ENCODE peak calls at places on chromosome 14, in five cellular contexts. T is heart right ventricle; Z is Karpas-422; G is CD4-positive, alpha-beta T cell; J is body of pancreas. Y is an unnamed sample.

GRCh38 chr14:100193417-100194357 is 34.2 kb upstream of the DEGS2 start:
- DNase-seq in T (no peak), Z (peak; percentile 55), G (no peak), J (peak; percentile 28), Y (peak; percentile 63)

GRCh38 chr14:35814371-35815005 is 5.4 kb upstream of the RALGAPA1 start:
- DNase-seq in T (peak; percentile 29), Z (peak; percentile 95), G (peak; percentile 70), J (peak; percentile 59), Y (peak; percentile 62)

GRCh38 chr14:76267322-76268012 is 108.5 kb upstream of the ESRRB start:
- DNase-seq in T (peak; percentile 78), Z (no peak), G (no peak), J (peak; percentile 65), Y (peak; percentile 25)

GRCh38 chr14:43172899-43173548 is 1334.1 kb downstream of the FSCB start:
- DNase-seq in T (no peak), Z (no peak), G (no peak), J (no peak), Y (no peak)

GRCh38 chr14:89428556-89429196 is 11.6 kb upstream of the FOXN3 start:
- DNase-seq in T (no peak), Z (no peak), G (no peak), J (no peak), Y (no peak)

GRCh38 chr14:69547701-69548348 is 26.8 kb downstream of the CCDC177 start:
- DNase-seq in T (no peak), Z (no peak), G (no peak), J (no peak), Y (no peak)

GRCh38 chr14:75339059-75339458 is 60.4 kb downstream of the FOS start:
- DNase-seq in T (no peak), Z (no peak), G (no peak), J (no peak), Y (no peak)

GRCh38 chr14:51211149-51211548 is 28.9 kb upstream of the TMX1 start:
- DNase-seq in T (no peak), Z (no peak), G (no peak), J (peak; percentile 74), Y (no peak)

GRCh38 chr14:69064596-69064995 is 85.5 kb upstream of the ACTN1 start:
- DNase-seq in T (no peak), Z (no peak), G (no peak), J (no peak), Y (no peak)

GRCh38 chr14:105091335-105092123 is 26.3 kb upstream of the GPR132 start:
- DNase-seq in T (peak; percentile 82), Z (no peak), G (no peak), J (peak; percentile 95), Y (no peak)

GRCh38 chr14:22599349-22599748 is 1.2 kb downstream of the ABHD4 start:
- DNase-seq in T (no peak), Z (no peak), G (no peak), J (no peak), Y (no peak)

GRCh38 chr14:73744874-73745529 is 30.8 kb upstream of the PNMA1 start:
- DNase-seq in T (no peak), Z (no peak), G (no peak), J (peak; percentile 56), Y (no peak)

GRCh38 chr14:52547526-52547925 is 4.8 kb downstream of the TXNDC16 start:
- DNase-seq in T (no peak), Z (no peak), G (no peak), J (no peak), Y (no peak)

GRCh38 chr14:101153691-101154090 is 250.2 kb upstream of the RTL1 start:
- DNase-seq in T (no peak), Z (no peak), G (no peak), J (no peak), Y (no peak)

GRCh38 chr14:64733321-64733720 is 29.1 kb downstream of the PLEKHG3 start:
- DNase-seq in T (no peak), Z (no peak), G (no peak), J (no peak), Y (no peak)

GRCh38 chr14:101932668-101933067 is 31.7 kb upstream of the DYNC1H1 start:
- DNase-seq in T (no peak), Z (no peak), G (no peak), J (no peak), Y (no peak)

GRCh38 chr14:101876539-101876938 is 87.8 kb upstream of the DYNC1H1 start:
- DNase-seq in T (peak; percentile 63), Z (peak; percentile 96), G (peak; percentile 44), J (peak; percentile 42), Y (no peak)

GRCh38 chr14:73463411-73463810 is 5.1 kb upstream of the NUMB start:
- DNase-seq in T (peak; percentile 22), Z (no peak), G (no peak), J (peak; percentile 54), Y (no peak)

GRCh38 chr14:104697892-104698583 is 8.6 kb downstream of the INF2 start:
- DNase-seq in T (no peak), Z (no peak), G (no peak), J (no peak), Y (no peak)

GRCh38 chr14:104659764-104660523 is 29.5 kb upstream of the INF2 start:
- DNase-seq in T (no peak), Z (peak; percentile 74), G (no peak), J (no peak), Y (no peak)

GRCh38 chr14:68690106-68690960 is 102.5 kb downstream of the ZFP36L1 start:
- DNase-seq in T (no peak), Z (no peak), G (no peak), J (no peak), Y (no peak)

GRCh38 chr14:100155049-100155621 is 4.3 kb downstream of the DEGS2 start:
- DNase-seq in T (peak; percentile 14), Z (peak; percentile 78), G (no peak), J (no peak), Y (no peak)

GRCh38 chr14:78985668-78986073 is 815.5 kb downstream of the NRXN3 start:
- DNase-seq in T (no peak), Z (no peak), G (no peak), J (no peak), Y (no peak)

GRCh38 chr14:51978566-51979398 is 10.6 kb upstream of the RTRAF start:
- DNase-seq in T (peak; percentile 76), Z (peak; percentile 94), G (peak; percentile 72), J (peak; percentile 80), Y (peak; percentile 70)

GRCh38 chr14:54252072-54252730 is 144.6 kb upstream of the CDKN3 start:
- DNase-seq in T (no peak), Z (no peak), G (no peak), J (no peak), Y (no peak)

GRCh38 chr14:74852922-74853530 is 22.9 kb downstream of the PROX2 start:
- DNase-seq in T (no peak), Z (peak; percentile 44), G (no peak), J (no peak), Y (no peak)

GRCh38 chr14:75442642-75443041 is 14.8 kb downstream of the JDP2 start:
- DNase-seq in T (no peak), Z (no peak), G (no peak), J (no peak), Y (no peak)

GRCh38 chr14:75794615-75795038 is 133.6 kb downstream of the TTLL5 start:
- DNase-seq in T (no peak), Z (no peak), G (no peak), J (no peak), Y (no peak)

GRCh38 chr14:92613008-92613658 is 99.6 kb downstream of the RIN3 start:
- DNase-seq in T (peak; percentile 43), Z (peak; percentile 91), G (peak; percentile 59), J (no peak), Y (peak; percentile 3)

GRCh38 chr14:22545842-22546721 is 42.9 kb downstream of the DAD1 start:
- DNase-seq in T (no peak), Z (no peak), G (no peak), J (no peak), Y (no peak)

GRCh38 chr14:58738189-58738836 is 100.6 kb downstream of the DACT1 start:
- DNase-seq in T (no peak), Z (no peak), G (no peak), J (no peak), Y (no peak)

GRCh38 chr14:41597647-41598046 is 9.0 kb upstream of the LRFN5 start:
- DNase-seq in T (no peak), Z (no peak), G (no peak), J (no peak), Y (no peak)

GRCh38 chr14:102929349-102930137 is 7.1 kb downstream of the AMN start:
- DNase-seq in T (no peak), Z (no peak), G (no peak), J (no peak), Y (no peak)

GRCh38 chr14:54708982-54709381 is 142.1 kb downstream of the SAMD4A start:
- DNase-seq in T (no peak), Z (no peak), G (no peak), J (no peak), Y (no peak)

DNA sequence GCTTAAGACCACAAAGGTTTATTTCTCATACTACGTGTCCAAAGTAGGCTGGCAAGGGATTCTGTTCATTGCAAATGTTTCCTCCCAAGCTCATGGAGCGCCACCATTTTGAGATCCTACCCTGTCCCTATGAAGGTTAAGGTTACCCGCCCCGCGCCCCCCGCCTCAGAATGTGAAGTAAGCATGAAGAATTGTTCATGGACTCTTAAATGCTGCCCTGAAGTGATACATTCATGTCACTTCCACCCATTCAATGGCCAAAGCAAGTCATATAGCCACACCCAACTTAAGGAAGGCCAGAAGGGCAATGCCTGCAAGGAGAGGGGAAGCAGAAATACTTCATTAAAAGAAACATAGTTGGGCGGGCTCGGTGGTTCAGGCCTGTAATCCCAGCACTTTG is 4.2 kb downstream of the TMEM253 start:
- DNase-seq in T (no peak), Z (no peak), G (no peak), J (no peak), Y (no peak)
- H3K27ac ChIP-seq in T (peak overlapping the region; percentile 98), Z (peak overlapping the region; percentile 68), G (no peak overlapping the region), J (peak overlapping the region; percentile 100), Y (peak overlapping the region; percentile 98)

DNA sequence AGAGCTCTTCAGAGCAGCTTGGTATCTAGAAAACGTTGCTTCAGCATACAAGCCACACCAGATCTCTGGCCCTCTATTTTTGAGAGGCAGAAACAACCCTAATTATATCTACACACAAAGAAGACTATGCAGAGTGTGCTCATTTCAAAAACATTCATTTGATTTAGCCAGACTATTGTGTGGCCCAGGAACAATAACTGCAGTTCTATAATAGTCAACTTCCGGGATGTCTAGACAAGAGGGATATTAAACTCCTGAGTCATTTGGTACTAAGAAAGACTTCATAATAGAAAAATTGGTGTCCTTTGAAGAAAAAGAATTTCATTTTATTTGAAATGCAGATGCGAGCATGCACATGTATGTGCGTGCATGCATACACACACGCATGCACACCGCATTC is 153.8 kb downstream of the PELI2 start:
- DNase-seq in T (no peak), Z (no peak), G (no peak), J (no peak), Y (no peak)
- H3K27ac ChIP-seq in T (no peak overlapping the region), Z (no peak overlapping the region), G (no peak overlapping the region), J (no peak overlapping the region), Y (no peak overlapping the region)

GRCh38 chr14:61462566-61463195 is 141.3 kb downstream of the PRKCH start:
- DNase-seq in T (no peak), Z (peak; percentile 91), G (no peak), J (no peak), Y (no peak)
- H3K27ac ChIP-seq in T (peak overlapping the region; percentile 20), Z (peak overlapping the region; percentile 60), G (peak overlapping the region; percentile 1), J (no peak overlapping the region), Y (no peak overlapping the region)

GRCh38 chr14:91392623-91393303 is 24.9 kb downstream of the CCDC88C start:
- DNase-seq in T (no peak), Z (no peak), G (no peak), J (no peak), Y (no peak)
- H3K27ac ChIP-seq in T (no peak overlapping the region), Z (no peak overlapping the region), G (peak overlapping the region; percentile 30), J (no peak overlapping the region), Y (no peak overlapping the region)